ENCODE peak calls at places on chromosomes 4 and X, in nine cellular contexts. One of them, this sample, is unnamed.

GRCh38 chr4:80171251-80171650 is 26.1 kb upstream of the PRDM8 start:
- DNase-seq in activated CD4-positive, alpha-beta T cell treated with anti-CD3 and anti-CD28 coated beads, Interleukin-2, amount 10 ng/mL, durations not matched to agents 7 days and 5 days: no peak
- DNase-seq in stimulated activated naive B cell treated with anti-CD40 and anti-IgM and Interleukin-4, amounts not matched to agents 10 μg/mL and 1 μg/mL and 100 μg/mL, for 72 hours: no peak
- DNase-seq in caudate nucleus: no peak
- DNase-seq in sciatic nerve: no peak
- DNase-seq in AG09309: peak
- DNase-seq in right lobe of liver: no peak
- DNase-seq in activated CD8-positive, alpha-beta memory T cell treated with anti-CD3 and anti-CD28 coated beads for 48 hours: no peak
- DNase-seq in cerebellar cortex: no peak
- DNase-seq in this sample: no peak

GRCh38 chrX:65985922-65986588 is 53.8 kb downstream of the VSIG4 start:
- DNase-seq in caudate nucleus: no peak
- DNase-seq in stimulated activated naive B cell treated with anti-CD40 and anti-IgM and Interleukin-4, amounts not matched to agents 10 μg/mL and 1 μg/mL and 100 μg/mL, for 72 hours: peak
- DNase-seq in sciatic nerve: no peak
- DNase-seq in cerebellar cortex: peak
- DNase-seq in activated CD8-positive, alpha-beta memory T cell treated with anti-CD3 and anti-CD28 coated beads for 48 hours: no peak
- DNase-seq in right lobe of liver: no peak
- DNase-seq in activated CD4-positive, alpha-beta T cell treated with anti-CD3 and anti-CD28 coated beads, Interleukin-2, amount 10 ng/mL, durations not matched to agents 7 days and 5 days: peak
- DNase-seq in AG09309: no peak
- DNase-seq in this sample: no peak

GRCh38 chr4:166318810-166319525 is 445.9 kb downstream of the TLL1 start:
- DNase-seq in caudate nucleus: no peak
- DNase-seq in sciatic nerve: no peak
- DNase-seq in cerebellar cortex: no peak
- DNase-seq in activated CD4-positive, alpha-beta T cell treated with anti-CD3 and anti-CD28 coated beads, Interleukin-2, amount 10 ng/mL, durations not matched to agents 7 days and 5 days: no peak
- DNase-seq in stimulated activated naive B cell treated with anti-CD40 and anti-IgM and Interleukin-4, amounts not matched to agents 10 μg/mL and 1 μg/mL and 100 μg/mL, for 72 hours: no peak
- DNase-seq in activated CD8-positive, alpha-beta memory T cell treated with anti-CD3 and anti-CD28 coated beads for 48 hours: no peak
- DNase-seq in AG09309: peak
- DNase-seq in right lobe of liver: no peak
- DNase-seq in this sample: no peak

GRCh38 chrX:67105758-67106116 is 438.1 kb upstream of the AR start:
- DNase-seq in activated CD8-positive, alpha-beta memory T cell treated with anti-CD3 and anti-CD28 coated beads for 48 hours: no peak
- DNase-seq in caudate nucleus: no peak
- DNase-seq in right lobe of liver: no peak
- DNase-seq in cerebellar cortex: no peak
- DNase-seq in activated CD4-positive, alpha-beta T cell treated with anti-CD3 and anti-CD28 coated beads, Interleukin-2, amount 10 ng/mL, durations not matched to agents 7 days and 5 days: no peak
- DNase-seq in sciatic nerve: no peak
- DNase-seq in AG09309: no peak
- DNase-seq in stimulated activated naive B cell treated with anti-CD40 and anti-IgM and Interleukin-4, amounts not matched to agents 10 μg/mL and 1 μg/mL and 100 μg/mL, for 72 hours: no peak
- DNase-seq in this sample: no peak

GRCh38 chr4:165207431-165208321 is at the start of gene KLHL2:
- DNase-seq in cerebellar cortex: peak
- DNase-seq in AG09309: no peak
- DNase-seq in sciatic nerve: peak
- DNase-seq in stimulated activated naive B cell treated with anti-CD40 and anti-IgM and Interleukin-4, amounts not matched to agents 10 μg/mL and 1 μg/mL and 100 μg/mL, for 72 hours: peak
- DNase-seq in activated CD4-positive, alpha-beta T cell treated with anti-CD3 and anti-CD28 coated beads, Interleukin-2, amount 10 ng/mL, durations not matched to agents 7 days and 5 days: peak
- DNase-seq in caudate nucleus: peak
- DNase-seq in right lobe of liver: peak
- DNase-seq in activated CD8-positive, alpha-beta memory T cell treated with anti-CD3 and anti-CD28 coated beads for 48 hours: peak
- DNase-seq in this sample: no peak

GRCh38 chrX:44344194-44344593 is 722 bp upstream of the EFHC2 start:
- DNase-seq in sciatic nerve: no peak
- DNase-seq in cerebellar cortex: no peak
- DNase-seq in AG09309: no peak
- DNase-seq in activated CD4-positive, alpha-beta T cell treated with anti-CD3 and anti-CD28 coated beads, Interleukin-2, amount 10 ng/mL, durations not matched to agents 7 days and 5 days: peak
- DNase-seq in activated CD8-positive, alpha-beta memory T cell treated with anti-CD3 and anti-CD28 coated beads for 48 hours: no peak
- DNase-seq in stimulated activated naive B cell treated with anti-CD40 and anti-IgM and Interleukin-4, amounts not matched to agents 10 μg/mL and 1 μg/mL and 100 μg/mL, for 72 hours: no peak
- DNase-seq in caudate nucleus: no peak
- DNase-seq in right lobe of liver: peak
- DNase-seq in this sample: no peak

GRCh38 chr4:31929676-31930075 is 1209.5 kb downstream of the PCDH7 start:
- DNase-seq in activated CD4-positive, alpha-beta T cell treated with anti-CD3 and anti-CD28 coated beads, Interleukin-2, amount 10 ng/mL, durations not matched to agents 7 days and 5 days: no peak
- DNase-seq in right lobe of liver: no peak
- DNase-seq in cerebellar cortex: no peak
- DNase-seq in caudate nucleus: no peak
- DNase-seq in stimulated activated naive B cell treated with anti-CD40 and anti-IgM and Interleukin-4, amounts not matched to agents 10 μg/mL and 1 μg/mL and 100 μg/mL, for 72 hours: no peak
- DNase-seq in AG09309: no peak
- DNase-seq in sciatic nerve: no peak
- DNase-seq in activated CD8-positive, alpha-beta memory T cell treated with anti-CD3 and anti-CD28 coated beads for 48 hours: no peak
- DNase-seq in this sample: no peak

GRCh38 chrX:34619920-34620319 is 37.2 kb downstream of the TMEM47 start:
- DNase-seq in caudate nucleus: no peak
- DNase-seq in activated CD4-positive, alpha-beta T cell treated with anti-CD3 and anti-CD28 coated beads, Interleukin-2, amount 10 ng/mL, durations not matched to agents 7 days and 5 days: no peak
- DNase-seq in stimulated activated naive B cell treated with anti-CD40 and anti-IgM and Interleukin-4, amounts not matched to agents 10 μg/mL and 1 μg/mL and 100 μg/mL, for 72 hours: no peak
- DNase-seq in sciatic nerve: no peak
- DNase-seq in AG09309: no peak
- DNase-seq in cerebellar cortex: no peak
- DNase-seq in activated CD8-positive, alpha-beta memory T cell treated with anti-CD3 and anti-CD28 coated beads for 48 hours: no peak
- DNase-seq in right lobe of liver: no peak
- DNase-seq in this sample: no peak

GRCh38 chrX:1486749-1487361 is 34.1 kb upstream of the ASMTL start:
- DNase-seq in sciatic nerve: no peak
- DNase-seq in activated CD4-positive, alpha-beta T cell treated with anti-CD3 and anti-CD28 coated beads, Interleukin-2, amount 10 ng/mL, durations not matched to agents 7 days and 5 days: no peak
- DNase-seq in right lobe of liver: peak
- DNase-seq in cerebellar cortex: no peak
- DNase-seq in stimulated activated naive B cell treated with anti-CD40 and anti-IgM and Interleukin-4, amounts not matched to agents 10 μg/mL and 1 μg/mL and 100 μg/mL, for 72 hours: no peak
- DNase-seq in AG09309: no peak
- DNase-seq in caudate nucleus: no peak
- DNase-seq in activated CD8-positive, alpha-beta memory T cell treated with anti-CD3 and anti-CD28 coated beads for 48 hours: no peak
- DNase-seq in this sample: no peak

GRCh38 chr4:76943129-76943620 is 6.4 kb upstream of the SEPTIN11 start:
- DNase-seq in stimulated activated naive B cell treated with anti-CD40 and anti-IgM and Interleukin-4, amounts not matched to agents 10 μg/mL and 1 μg/mL and 100 μg/mL, for 72 hours: no peak
- DNase-seq in activated CD8-positive, alpha-beta memory T cell treated with anti-CD3 and anti-CD28 coated beads for 48 hours: no peak
- DNase-seq in sciatic nerve: no peak
- DNase-seq in right lobe of liver: no peak
- DNase-seq in caudate nucleus: no peak
- DNase-seq in activated CD4-positive, alpha-beta T cell treated with anti-CD3 and anti-CD28 coated beads, Interleukin-2, amount 10 ng/mL, durations not matched to agents 7 days and 5 days: no peak
- DNase-seq in AG09309: no peak
- DNase-seq in cerebellar cortex: no peak
- DNase-seq in this sample: no peak

GRCh38 chr4:40840985-40841571 is 91.3 kb downstream of the NSUN7 start:
- DNase-seq in activated CD8-positive, alpha-beta memory T cell treated with anti-CD3 and anti-CD28 coated beads for 48 hours: peak
- DNase-seq in cerebellar cortex: peak
- DNase-seq in AG09309: peak
- DNase-seq in caudate nucleus: peak
- DNase-seq in sciatic nerve: peak
- DNase-seq in stimulated activated naive B cell treated with anti-CD40 and anti-IgM and Interleukin-4, amounts not matched to agents 10 μg/mL and 1 μg/mL and 100 μg/mL, for 72 hours: peak
- DNase-seq in right lobe of liver: peak
- DNase-seq in activated CD4-positive, alpha-beta T cell treated with anti-CD3 and anti-CD28 coated beads, Interleukin-2, amount 10 ng/mL, durations not matched to agents 7 days and 5 days: peak
- DNase-seq in this sample: peak

GRCh38 chrX:68532828-68533227 is 34.0 kb downstream of the YIPF6 start:
- DNase-seq in AG09309: no peak
- DNase-seq in cerebellar cortex: no peak
- DNase-seq in right lobe of liver: no peak
- DNase-seq in stimulated activated naive B cell treated with anti-CD40 and anti-IgM and Interleukin-4, amounts not matched to agents 10 μg/mL and 1 μg/mL and 100 μg/mL, for 72 hours: no peak
- DNase-seq in sciatic nerve: no peak
- DNase-seq in activated CD4-positive, alpha-beta T cell treated with anti-CD3 and anti-CD28 coated beads, Interleukin-2, amount 10 ng/mL, durations not matched to agents 7 days and 5 days: no peak
- DNase-seq in activated CD8-positive, alpha-beta memory T cell treated with anti-CD3 and anti-CD28 coated beads for 48 hours: no peak
- DNase-seq in caudate nucleus: no peak
- DNase-seq in this sample: no peak

GRCh38 chrX:96407043-96407442 is 277.6 kb upstream of the DIAPH2 start:
- DNase-seq in right lobe of liver: peak
- DNase-seq in stimulated activated naive B cell treated with anti-CD40 and anti-IgM and Interleukin-4, amounts not matched to agents 10 μg/mL and 1 μg/mL and 100 μg/mL, for 72 hours: no peak
- DNase-seq in cerebellar cortex: no peak
- DNase-seq in activated CD4-positive, alpha-beta T cell treated with anti-CD3 and anti-CD28 coated beads, Interleukin-2, amount 10 ng/mL, durations not matched to agents 7 days and 5 days: no peak
- DNase-seq in caudate nucleus: no peak
- DNase-seq in activated CD8-positive, alpha-beta memory T cell treated with anti-CD3 and anti-CD28 coated beads for 48 hours: no peak
- DNase-seq in sciatic nerve: no peak
- DNase-seq in AG09309: no peak
- DNase-seq in this sample: no peak